ENCODE peak calls at places on chromosomes 4 and X, in four cellular contexts. X is CD8-positive, alpha-beta memory T cell; I is stimulated activated naive CD8-positive, alpha-beta T cell treated with anti-CD3 and anti-CD28 coated beads, Interleukin-15, Interleukin-2, amounts not matched to agents 100 U/mL and 50 U/mL, for 24 hours; P is HEK293T. N is an unnamed sample.

GRCh38 chr4:150934022-150934421 is 81.1 kb downstream of the LRBA start:
- DNase-seq in I (no peak), X (no peak), P (no peak), N (no peak)

GRCh38 chr4:680565-680930 is 6.2 kb downstream of the MYL5 start:
- DNase-seq in X (peak; percentile 42), P (no peak), I (no peak), N (no peak)

GRCh38 chr4:130712038-130712437 is 1616.1 kb downstream of the C4orf33 start:
- DNase-seq in P (no peak), I (no peak), X (no peak), N (peak; percentile 97)

GRCh38 chr4:183099537-183100297 is 660 bp downstream of the WWC2 start:
- DNase-seq in P (peak; percentile 19), I (peak; percentile 24), X (no peak), N (no peak)

GRCh38 chr4:11650801-11651596 is 222.3 kb upstream of the HS3ST1 start:
- DNase-seq in I (no peak), P (no peak), X (no peak), N (no peak)

GRCh38 chr4:106329027-106329618 is 12.8 kb downstream of the AIMP1 start:
- DNase-seq in P (peak; percentile 34), X (no peak), I (no peak), N (peak; percentile 39)

GRCh38 chr4:152063301-152064235 is 302.8 kb upstream of the GATB start:
- DNase-seq in X (peak; percentile 36), I (no peak), P (no peak), N (peak; percentile 32)

GRCh38 chr4:163515198-163515597 is 20.7 kb downstream of the TMA16 start:
- DNase-seq in P (no peak), I (no peak), X (no peak), N (no peak)

GRCh38 chr4:37885496-37885895 is 5.4 kb upstream of the TBC1D1 start:
- DNase-seq in P (no peak), X (no peak), I (no peak), N (no peak)

GRCh38 chrX:128992107-128992971 is 531.0 kb downstream of the SMARCA1 start:
- DNase-seq in I (no peak), P (peak; percentile 28), X (no peak), N (no peak)

GRCh38 chr4:146472404-146472803 is 49.3 kb downstream of the SLC10A7 start:
- DNase-seq in I (no peak), X (no peak), P (peak; percentile 35), N (no peak)

GRCh38 chr4:97105716-97106115 is 1037.6 kb downstream of the STPG2 start:
- DNase-seq in P (no peak), X (no peak), I (no peak), N (no peak)

GRCh38 chr4:106594291-106594952 is 225.8 kb upstream of the GIMD1 start:
- DNase-seq in X (no peak), P (no peak), I (no peak), N (peak; percentile 71)

GRCh38 chrX:155544886-155545285 is 67.9 kb downstream of the TMLHE start:
- DNase-seq in X (no peak), P (no peak), I (no peak), N (no peak)

GRCh38 chr4:121209171-121209570 is 45.0 kb upstream of the TNIP3 start:
- DNase-seq in P (no peak), X (no peak), I (no peak), N (no peak)

GRCh38 chr4:175109933-175110332 is 191.8 kb downstream of the ADAM29 start:
- DNase-seq in I (no peak), P (peak; percentile 7), X (no peak), N (no peak)

N was measured in foreskin keratinocyte.